ENCODE peak calls at places on chromosomes 5 and 9, in ten cellular contexts. F is GM23248, Q is keratinocyte, O is OCI-LY7, X is fibroblast of lung, M is astrocyte, G is GM23338, S is PC-3, A is HepG2, L is neural progenitor cell. J is an unnamed sample. For H4K20me1, the result is how much of the 10 kb centered on the place peaks cover.

GRCh38 chr9:115845648-115846312 is 307.8 kb upstream of the PAPPA start:
- DNase-seq in S (peak), G (no peak), X (peak), Q (no peak), F (peak), M (peak), L (no peak), A (no peak), O (no peak), J (peak)

GRCh38 chr9:77021289-77021927 is 2.0 kb downstream of the FOXB2 start:
- DNase-seq in F (no peak), G (no peak), X (no peak), L (peak), O (no peak), A (no peak), Q (no peak), M (no peak), S (no peak), J (no peak)

GRCh38 chr9:126471084-126471611 is 142.6 kb upstream of the LMX1B start:
- DNase-seq in O (peak), M (peak), G (no peak), X (peak), L (no peak), F (peak), Q (no peak), A (no peak), S (no peak), J (no peak)

GRCh38 chr5:178230879-178231735 is 1.5 kb downstream of the PHYKPL start:
- DNase-seq in S (no peak), M (peak), G (no peak), F (peak), O (no peak), L (no peak), Q (no peak), X (peak), A (no peak), J (peak)

GRCh38 chr9:127553793-127554192 is 58.3 kb upstream of the STXBP1 start:
- DNase-seq in A (no peak), Q (no peak), F (no peak), X (no peak), O (no peak), G (no peak), L (no peak), S (no peak), M (no peak), J (no peak)

GRCh38 chr9:133117271-133118178 is 3.5 kb downstream of the RALGDS start:
- DNase-seq in X (peak), A (no peak), G (no peak), L (no peak), F (peak), S (no peak), O (no peak), M (peak), Q (no peak), J (no peak)

GRCh38 chr5:58439094-58439644 is 20.7 kb downstream of the PLK2 start:
- DNase-seq in F (no peak), A (no peak), M (peak), L (peak), O (no peak), Q (no peak), X (peak), S (no peak), G (no peak), J (no peak)

GRCh38 chr9:38208206-38208901 is 139.3 kb upstream of the SHB start:
- DNase-seq in S (no peak), M (no peak), F (no peak), O (no peak), L (peak), G (no peak), Q (no peak), A (peak), X (no peak), J (peak)

GRCh38 chr5:138051441-138052296 is 18.8 kb upstream of the FAM13B start:
- DNase-seq in S (no peak), A (no peak), F (no peak), O (no peak), G (no peak), Q (no peak), X (peak), L (no peak), M (peak), J (no peak)

GRCh38 chr9:15282567-15282966 is 24.4 kb downstream of the TTC39B start:
- DNase-seq in L (no peak), F (no peak), X (no peak), Q (no peak), O (no peak), A (no peak), S (no peak), M (no peak), G (no peak), J (no peak)

GRCh38 chr5:73625314-73625904 is 587 bp upstream of the ARHGEF28 start:
- DNase-seq in M (no peak), Q (no peak), G (no peak), X (peak), S (no peak), L (no peak), O (no peak), A (no peak), F (no peak), J (no peak)

GRCh38 chr5:109823597-109823996 is 133.9 kb downstream of the MAN2A1 start:
- DNase-seq in F (no peak), X (peak), O (no peak), L (no peak), Q (no peak), S (peak), G (no peak), M (peak), A (no peak), J (no peak)

GRCh38 chr5:133404724-133405123 is 207.6 kb downstream of the FSTL4 start:
- DNase-seq in Q (no peak), S (peak), L (no peak), X (peak), G (peak), O (no peak), A (no peak), M (peak), F (peak), J (no peak)

GRCh38 chr9:133934512-133935221 is 57.5 kb downstream of the VAV2 start:
- DNase-seq in F (no peak), A (no peak), S (no peak), Q (no peak), G (no peak), M (peak), L (no peak), X (peak), O (no peak), J (no peak)

GRCh38 chr9:75108571-75108970 is 20.3 kb downstream of the OSTF1 start:
- DNase-seq in X (peak), S (peak), O (no peak), A (no peak), L (no peak), G (no peak), F (peak), Q (no peak), M (peak), J (no peak)

GRCh38 chr9:124735121-124735520 is 36.0 kb downstream of the NR6A1 start:
- DNase-seq in O (peak), X (peak), A (peak), S (peak), Q (no peak), G (peak), F (peak), M (peak), L (no peak), J (no peak)

GRCh38 chr5:148996270-148996669 is 66.6 kb downstream of the SH3TC2 start:
- DNase-seq in G (no peak), X (no peak), A (no peak), F (no peak), S (peak), Q (no peak), L (no peak), M (no peak), O (no peak), J (no peak)

GRCh38 chr9:4328723-4329122 is 28.9 kb upstream of the GLIS3 start:
- DNase-seq in A (no peak), M (peak), F (peak), X (peak), O (no peak), S (no peak), G (no peak), Q (no peak), L (no peak), J (no peak)

GRCh38 chr9:93058357-93059096 is at the start of gene SUSD3:
- DNase-seq in O (peak), M (peak), F (no peak), Q (no peak), G (peak), L (peak), S (peak), A (peak), X (peak), J (peak)

GRCh38 chr9:74497750-74498615 is 848 bp downstream of the RORB start:
- DNase-seq in M (peak), O (no peak), F (peak), A (no peak), S (no peak), Q (no peak), X (peak), L (peak), G (peak), J (peak)

GRCh38 chr5:103444333-103445038 is 118.1 kb downstream of the NUDT12 start:
- DNase-seq in S (peak), M (no peak), G (no peak), L (no peak), A (no peak), O (no peak), Q (no peak), X (no peak), F (no peak), J (peak)

GRCh38 chr5:104800440-104801048 is 1238.0 kb upstream of the NUDT12 start:
- DNase-seq in F (no peak), G (peak), X (no peak), O (no peak), L (peak), A (peak), Q (no peak), S (peak), M (no peak), J (no peak)

GRCh38 chr5:181188700-181189362 is 16.2 kb downstream of the TRIM7 start:
- DNase-seq in A (peak), Q (no peak), O (peak), F (peak), X (peak), G (peak), L (peak), M (no peak), S (peak), J (peak)

GRCh38 chr9:33448159-33448511 is 742 bp upstream of the AQP3 start:
- DNase-seq in Q (peak), O (no peak), L (no peak), X (no peak), A (no peak), S (no peak), M (no peak), G (no peak), F (no peak), J (no peak)

GRCh38 chr9:95722141-95722540 is 153.3 kb upstream of the ERCC6L2 start:
- DNase-seq in F (no peak), S (no peak), O (no peak), M (no peak), L (no peak), Q (no peak), G (no peak), X (no peak), A (no peak), J (no peak)

GRCh38 chr9:70172532-70172931 is 86.2 kb upstream of the SMC5 start:
- DNase-seq in Q (no peak), S (no peak), L (no peak), O (no peak), F (no peak), A (no peak), G (no peak), M (no peak), X (no peak), J (no peak)

GRCh38 chr9:2970864-2971263 is 127.0 kb upstream of the PUM3 start:
- DNase-seq in G (no peak), X (no peak), L (no peak), M (no peak), Q (no peak), F (no peak), A (no peak), S (no peak), O (no peak), J (no peak)

GRCh38 chr9:137055385-137056364 is 1.8 kb upstream of the ENTPD2 start:
- DNase-seq in S (peak), F (peak), X (peak), L (peak), M (peak), G (no peak), A (peak), Q (no peak), O (no peak), J (peak)

GRCh38 chr9:136981588-136982231 is 1.1 kb upstream of the LCNL1 start:
- DNase-seq in F (no peak), A (peak), M (no peak), X (no peak), O (no peak), G (no peak), Q (no peak), S (no peak), L (no peak), J (no peak)

GRCh38 chr9:107883496-107884120 is 394.0 kb upstream of the KLF4 start:
- DNase-seq in Q (no peak), F (no peak), X (no peak), A (no peak), G (no peak), L (no peak), M (no peak), S (no peak), O (no peak), J (peak)

GRCh38 chr9:70021026-70021571 is 22.5 kb upstream of the MAMDC2 start:
- DNase-seq in S (peak), F (peak), G (no peak), Q (peak), A (no peak), M (peak), O (no peak), L (no peak), X (peak), J (no peak)

GRCh38 chr9:26685857-26686256 is 206.7 kb downstream of the CAAP1 start:
- DNase-seq in M (no peak), F (peak), S (peak), X (no peak), L (no peak), O (no peak), Q (no peak), G (no peak), A (no peak), J (no peak)

GRCh38 chr5:16791036-16791705 is 144.9 kb downstream of the MYO10 start:
- DNase-seq in X (peak), A (peak), F (peak), O (peak), Q (no peak), G (peak), L (peak), M (peak), S (peak), J (peak)

GRCh38 chr9:9352877-9353481 is 1259.8 kb downstream of the PTPRD start:
- DNase-seq in X (no peak), G (peak), Q (no peak), L (peak), O (peak), M (no peak), A (no peak), S (peak), F (peak), J (peak)

GRCh38 chr5:36174119-36174518 is 22.2 kb downstream of the SKP2 start:
- DNase-seq in G (no peak), A (no peak), Q (no peak), M (no peak), X (no peak), O (no peak), F (no peak), S (no peak), L (no peak), J (no peak)

GRCh38 chr9:77131411-77131810 is 45.9 kb upstream of the VPS13A start:
- DNase-seq in Q (no peak), A (no peak), X (no peak), M (no peak), S (no peak), F (no peak), L (no peak), G (no peak), O (no peak), J (peak)

GRCh38 chr5:14211818-14212799 is 69.0 kb downstream of the TRIO start:
- DNase-seq in G (no peak), F (no peak), L (no peak), M (no peak), X (no peak), Q (no peak), A (no peak), O (peak), S (no peak), J (no peak)

GRCh38 chr5:19547640-19548039 is 440.4 kb downstream of the CDH18 start:
- DNase-seq in L (no peak), S (peak), X (peak), G (no peak), A (no peak), F (peak), Q (peak), O (no peak), M (peak), J (peak)

GRCh38 chr5:392431-392988 is 50.5 kb upstream of the EXOC3 start:
- DNase-seq in X (peak), G (peak), A (no peak), O (peak), S (peak), F (peak), L (no peak), Q (no peak), M (peak), J (peak)

GRCh38 chr5:68134033-68134668 is 81.4 kb upstream of the PIK3R1 start:
- DNase-seq in Q (no peak), A (no peak), F (no peak), M (no peak), S (no peak), G (peak), L (peak), O (no peak), X (no peak), J (peak)

DNA sequence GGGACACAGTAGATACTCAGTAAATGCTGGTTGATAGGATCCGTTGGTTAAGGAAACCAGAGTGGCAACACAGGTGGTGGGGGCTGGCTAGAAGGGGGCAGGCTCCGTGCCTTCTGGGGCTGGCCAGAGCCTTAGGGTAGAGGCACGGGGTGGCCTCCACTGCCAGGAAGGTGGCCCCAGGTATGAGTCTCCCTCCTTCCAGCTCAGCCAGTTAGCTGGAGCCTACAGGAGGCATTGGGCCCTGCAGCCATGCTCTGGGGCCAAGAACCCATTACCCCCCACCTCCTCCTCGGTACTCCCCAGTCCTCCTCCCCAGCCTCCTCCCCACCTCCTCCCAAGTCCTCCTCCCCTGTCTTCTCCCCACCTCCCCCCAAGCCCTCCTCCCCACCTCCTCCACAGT is 27.7 kb downstream of the CXXC5 start:
- DNase-seq in G (no peak), M (no peak), Q (no peak), X (no peak), F (no peak), A (no peak), L (no peak), S (no peak), O (no peak), J (no peak)
- H4K20me1 ChIP-seq in G (half or more), M (half or more), Q (under half), X (under half), F (under half), A (under half), L (under half), S (under half), O (under half), J (half or more)

GRCh38 chr9:35111006-35111933 is 4.4 kb downstream of the ATOSB start:
- DNase-seq in Q (peak), X (peak), S (peak), O (peak), A (peak), F (peak), L (peak), G (peak), M (peak), J (peak)

GRCh38 chr9:35112257-35113020 is 3.2 kb downstream of the ATOSB start:
- DNase-seq in F (peak), X (peak), L (no peak), A (no peak), M (peak), O (no peak), Q (no peak), S (peak), G (no peak), J (no peak)

GRCh38 chr9:35108461-35108860 is 5.5 kb upstream of the STOML2 start:
- DNase-seq in S (no peak), A (no peak), M (no peak), L (no peak), G (no peak), F (no peak), Q (no peak), X (no peak), O (no peak), J (no peak)

GRCh38 chr9:35108946-35109575 is 6.1 kb upstream of the STOML2 start:
- DNase-seq in O (no peak), G (no peak), X (no peak), L (no peak), S (no peak), A (no peak), M (no peak), Q (no peak), F (no peak), J (no peak)

GRCh38 chr9:35110327-35110758 is 5.3 kb downstream of the ATOSB start:
- DNase-seq in L (no peak), G (no peak), F (peak), Q (no peak), O (no peak), S (peak), X (peak), A (no peak), M (peak), J (no peak)
- H3K4me3 ChIP-seq in L (no peak), G (peak), F (peak), Q (peak), O (no peak), S (peak), X (peak), A (peak), M (peak), J (no peak)

GRCh38 chr5:173004447-173004846 is 20.9 kb downstream of the ATP6V0E1 start:
- DNase-seq in X (no peak), L (no peak), Q (no peak), M (no peak), G (no peak), O (no peak), F (no peak), A (no peak), S (no peak), J (no peak)
- H4K20me1 ChIP-seq in X (under half), L (under half), Q (under half), M (half or more), G (under half), O (under half), F (under half), A (under half), S (under half), J (half or more)

GRCh38 chr5:128052764-128053163 is 30.8 kb upstream of the SLC12A2 start:
- DNase-seq in G (no peak), A (no peak), F (no peak), L (no peak), X (no peak), S (peak), Q (no peak), O (no peak), M (no peak), J (no peak)
- H3K4me3 ChIP-seq in G (no peak), A (no peak), F (no peak), L (no peak), X (no peak), S (no peak), Q (no peak), O (no peak), M (no peak), J (no peak)

DNA sequence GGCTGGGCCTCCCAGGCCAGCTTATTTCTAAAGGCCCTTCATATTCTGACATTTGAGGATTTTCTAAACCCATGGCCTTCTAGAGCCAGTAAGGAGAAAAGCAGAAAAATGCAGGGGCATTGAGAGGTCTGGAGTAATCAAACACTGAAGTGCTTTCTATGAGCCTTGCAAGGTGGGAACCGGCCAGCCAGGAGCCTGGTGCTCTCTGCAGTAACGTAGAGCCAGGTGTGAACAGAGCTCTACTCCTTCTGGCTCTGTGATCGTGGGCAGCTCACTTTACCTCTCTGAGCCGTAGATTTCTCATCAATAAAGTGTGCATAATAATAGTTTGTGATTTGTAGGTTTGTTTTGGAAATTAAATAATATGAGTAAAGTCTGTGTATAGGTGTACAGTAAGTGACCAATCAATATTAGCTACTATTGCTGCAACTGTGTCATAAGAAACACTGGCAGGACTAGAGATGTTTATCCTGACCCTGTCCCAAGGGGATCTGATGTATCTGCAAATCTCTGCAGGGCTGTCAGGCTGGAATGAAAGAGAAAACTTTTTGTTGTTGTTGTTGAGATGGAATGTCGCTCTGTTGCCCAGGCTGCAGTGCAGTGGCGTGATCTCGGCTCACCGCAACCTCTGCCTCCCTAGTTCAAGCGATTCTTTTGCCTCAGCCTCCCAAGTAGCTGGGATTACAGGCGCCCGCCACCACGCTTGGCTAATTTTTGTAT is 2.7 kb downstream of the SYNPO start:
- DNase-seq in O (no peak), M (no peak), F (no peak), Q (no peak), S (no peak), G (no peak), A (no peak), X (no peak), L (peak), J (no peak)
- H4K20me1 ChIP-seq in O (under half), M (under half), F (under half), Q (under half), S (under half), G (under half), A (under half), X (under half), L (under half), J (under half)